ENCODE peak calls at places on chromosome 3, in six cellular contexts. Y is sigmoid colon, E is uterus, X is GM23338, F is Peyer's patch, W is gastrocnemius medialis. H is an unnamed sample.

GRCh38 chr3:21912656-21913055 is 161.6 kb upstream of the ZNF385D start:
- DNase-seq in F (no peak), E (no peak), W (no peak), X (no peak), Y (no peak), H (no peak)

GRCh38 chr3:143754090-143754489 is 94.2 kb downstream of the SLC9A9 start:
- DNase-seq in X (no peak), W (no peak), E (no peak), F (no peak), Y (no peak), H (no peak)

GRCh38 chr3:32109256-32109655 is 2.8 kb downstream of the GPD1L start:
- DNase-seq in F (peak; percentile 53), E (peak; percentile 82), Y (peak; percentile 98), W (peak; percentile 97), X (peak; percentile 21), H (peak; percentile 97)

GRCh38 chr3:122415104-122415744 is 638 bp downstream of the WDR5B start:
- DNase-seq in X (peak; percentile 80), E (no peak), F (no peak), W (peak; percentile 69), Y (peak; percentile 72), H (no peak)

GRCh38 chr3:30604091-30604490 is 2.3 kb upstream of the TGFBR2 start:
- DNase-seq in Y (no peak), X (no peak), F (no peak), E (no peak), W (no peak), H (no peak)

GRCh38 chr3:107432013-107432515 is 54.8 kb downstream of the CCDC54 start:
- DNase-seq in F (no peak), W (no peak), E (peak; percentile 27), X (peak; percentile 56), Y (no peak), H (no peak)

GRCh38 chr3:99909714-99910508 is 92.2 kb downstream of the CMSS1 start:
- DNase-seq in X (no peak), F (no peak), W (no peak), E (no peak), Y (no peak), H (no peak)

GRCh38 chr3:60055765-60056164 is 1005.9 kb upstream of the CFAP20DC start:
- DNase-seq in F (no peak), Y (no peak), X (no peak), W (no peak), E (no peak), H (no peak)

GRCh38 chr3:183360971-183361624 is 67.3 kb downstream of the MCF2L2 start:
- DNase-seq in Y (no peak), E (no peak), F (no peak), W (no peak), X (no peak), H (no peak)

GRCh38 chr3:168191856-168192255 is 96.1 kb upstream of the GOLIM4 start:
- DNase-seq in E (no peak), W (no peak), F (no peak), Y (no peak), X (no peak), H (no peak)

GRCh38 chr3:49725906-49726681 is 2.3 kb upstream of the GMPPB start:
- DNase-seq in F (peak; percentile 78), X (no peak), Y (no peak), E (no peak), W (no peak), H (peak; percentile 58)

GRCh38 chr3:115347737-115348136 is 200.6 kb upstream of the ZBTB20 start:
- DNase-seq in X (peak; percentile 51), Y (no peak), F (no peak), E (no peak), W (no peak), H (no peak)

GRCh38 chr3:54164192-54164975 is 42.0 kb downstream of the CACNA2D3 start:
- DNase-seq in F (no peak), W (no peak), E (no peak), Y (no peak), X (no peak), H (no peak)

GRCh38 chr3:98901032-98901464 is 447 bp downstream of the DCBLD2 start:
- DNase-seq in X (peak; percentile 80), E (peak; percentile 53), F (no peak), W (peak; percentile 32), Y (peak; percentile 80), H (peak; percentile 82)

GRCh38 chr3:16463119-16463518 is 50.4 kb downstream of the RFTN1 start:
- DNase-seq in Y (no peak), E (no peak), W (no peak), X (no peak), F (no peak), H (no peak)

GRCh38 chr3:47857151-47857550 is 54.2 kb downstream of the DHX30 start:
- DNase-seq in E (no peak), W (no peak), Y (no peak), F (no peak), X (no peak), H (no peak)

GRCh38 chr3:187473778-187474406 is 105.7 kb downstream of the RTP4 start:
- DNase-seq in Y (no peak), W (no peak), F (no peak), E (no peak), X (peak; percentile 59), H (no peak)

GRCh38 chr3:99780749-99781148 is 36.9 kb upstream of the CMSS1 start:
- DNase-seq in W (no peak), E (no peak), Y (no peak), F (no peak), X (no peak), H (no peak)

GRCh38 chr3:127440384-127440783 is 150.1 kb downstream of the TPRA1 start:
- DNase-seq in X (no peak), E (peak; percentile 1), W (no peak), Y (peak; percentile 36), F (no peak), H (peak; percentile 5)

GRCh38 chr3:117752984-117753717 is 1043.6 kb downstream of the TUSC7 start:
- DNase-seq in E (no peak), F (no peak), W (no peak), X (no peak), Y (no peak), H (no peak)

GRCh38 chr3:39313289-39313688 is 16.2 kb upstream of the CCR8 start:
- DNase-seq in Y (no peak), W (no peak), E (no peak), F (no peak), X (no peak), H (no peak)

GRCh38 chr3:82163907-82164520 is 402.6 kb upstream of the GBE1 start:
- DNase-seq in F (no peak), X (peak; percentile 73), Y (no peak), E (no peak), W (no peak), H (no peak)

GRCh38 chr3:65052101-65052500 is 364.3 kb upstream of the ADAMTS9 start:
- DNase-seq in Y (no peak), W (no peak), E (no peak), F (no peak), X (no peak), H (no peak)

GRCh38 chr3:13465236-13465958 is 14.7 kb upstream of the HDAC11 start:
- DNase-seq in X (no peak), W (no peak), F (no peak), Y (no peak), E (no peak), H (no peak)

GRCh38 chr3:25455316-25456232 is 27.5 kb downstream of the RARB start:
- DNase-seq in E (peak; percentile 49), W (no peak), X (peak; percentile 9), Y (peak; percentile 79), F (no peak), H (peak; percentile 74)

GRCh38 chr3:127473244-127474024 is 117.1 kb downstream of the TPRA1 start:
- DNase-seq in E (no peak), F (no peak), W (no peak), X (peak; percentile 90), Y (no peak), H (no peak)

GRCh38 chr3:7847021-7847420 is 654.6 kb upstream of the LMCD1 start:
- DNase-seq in F (no peak), W (no peak), E (no peak), X (no peak), Y (no peak), H (no peak)

DNA sequence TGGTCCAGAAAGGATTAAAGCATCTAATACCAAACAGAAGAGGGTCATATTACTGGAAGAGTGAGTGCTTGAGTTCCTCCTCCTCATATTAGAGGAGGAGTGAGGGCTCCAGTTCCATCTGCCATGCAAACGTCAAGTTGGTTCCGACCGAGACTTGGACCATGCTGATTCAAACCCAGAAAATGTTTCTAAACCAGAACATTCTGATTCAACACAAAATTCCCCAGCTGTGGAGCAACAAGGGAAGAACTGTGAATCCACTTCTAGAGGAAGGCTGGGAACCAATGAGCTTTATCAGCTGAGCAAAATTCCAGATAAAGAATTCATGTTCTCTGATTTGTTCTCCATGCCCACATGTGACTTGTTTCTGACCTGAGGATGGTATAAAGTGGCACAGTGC is 135.6 kb upstream of the WNT5A start:
- DNase-seq in W (no peak), X (no peak), F (no peak), E (no peak), Y (no peak), H (no peak)
- H3K4me1 ChIP-seq in W (no peaks in the 10 kb centered on the region), X (peaks cover 13% of the 10 kb centered on the region), F (no peaks in the 10 kb centered on the region), E (no peaks in the 10 kb centered on the region), Y (peaks cover 2% of the 10 kb centered on the region), H (no peaks in the 10 kb centered on the region)

GRCh38 chr3:198064420-198064819 is 104.4 kb downstream of the LMLN start:
- DNase-seq in Y (no peak), X (no peak), F (no peak), E (no peak), W (no peak), H (no peak)
- H3K27me3 ChIP-seq in Y (no peaks in the 10 kb centered on the region), X (no peaks in the 10 kb centered on the region), F (no peaks in the 10 kb centered on the region), E (no peaks in the 10 kb centered on the region), W (peaks cover 5% of the 10 kb centered on the region), H (no peaks in the 10 kb centered on the region)

GRCh38 chr3:42613462-42613861 is 13.0 kb downstream of the NKTR start:
- DNase-seq in X (peak; percentile 49), F (no peak), E (no peak), Y (no peak), W (no peak), H (no peak)

GRCh38 chr3:42612147-42612680 is 11.7 kb downstream of the NKTR start:
- DNase-seq in E (no peak), W (no peak), X (no peak), F (no peak), Y (no peak), H (no peak)

GRCh38 chr3:42610978-42611377 is 10.5 kb downstream of the NKTR start:
- DNase-seq in W (no peak), X (no peak), E (no peak), F (no peak), Y (no peak), H (no peak)

GRCh38 chr3:42608586-42608985 is 8.1 kb downstream of the NKTR start:
- DNase-seq in X (no peak), F (no peak), W (peak; percentile 57), E (peak; percentile 32), Y (peak; percentile 73), H (no peak)

DNA sequence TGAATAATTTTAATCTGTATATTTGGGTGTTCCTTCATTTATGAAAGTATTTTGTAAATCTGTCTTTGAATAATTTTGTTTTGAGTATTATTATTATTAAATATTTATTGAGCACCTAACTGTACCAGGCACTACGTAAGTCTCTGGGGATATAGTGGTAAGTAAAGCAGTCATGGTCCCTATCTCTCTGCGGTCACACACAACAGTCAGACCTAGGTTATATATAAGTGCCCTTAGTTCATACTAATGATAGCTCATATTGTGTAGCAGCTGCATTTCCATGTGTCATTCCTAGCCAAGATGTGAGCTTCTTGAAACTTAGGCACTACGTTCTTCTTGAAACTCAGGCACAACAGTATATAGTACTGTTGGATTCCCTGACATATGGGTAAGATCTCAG is 12.4 kb downstream of the NKTR start:
- DNase-seq in Y (no peak), W (no peak), E (no peak), F (no peak), X (no peak), H (no peak)
- H3K4me1 ChIP-seq in Y (peaks cover 70% of the 10 kb centered on the region), W (peaks cover 88% of the 10 kb centered on the region), E (no peaks in the 10 kb centered on the region), F (no peaks in the 10 kb centered on the region), X (no peaks in the 10 kb centered on the region), H (no peaks in the 10 kb centered on the region)

GRCh38 chr3:17831366-17831765 is 88.9 kb upstream of the TBC1D5 start:
- DNase-seq in Y (no peak), F (no peak), W (no peak), X (no peak), E (no peak), H (no peak)
- H3K27me3 ChIP-seq in Y (no peaks in the 10 kb centered on the region), F (no peaks in the 10 kb centered on the region), W (peaks cover 6% of the 10 kb centered on the region), X (no peaks in the 10 kb centered on the region), E (no peaks in the 10 kb centered on the region), H (no peaks in the 10 kb centered on the region)

H was measured in tibial artery.